ENCODE peak calls at places on chromosomes 6 and 20, in four cellular contexts. Z is pancreas, U is spleen, B is stomach. S is an unnamed sample. For H3K27me3 and H3K4me1, the result is how much of the 10 kb centered on the place peaks cover.

GRCh38 chr6:135830971-135831370 is 20.5 kb upstream of the PDE7B start:
- DNase-seq in B (no peak), Z (no peak), U (no peak), S (no peak)

GRCh38 chr6:117195728-117196127 is 69.6 kb upstream of the VGLL2 start:
- DNase-seq in U (no peak), Z (no peak), B (no peak), S (no peak)

GRCh38 chr6:169045486-169045885 is 208.2 kb downstream of the THBS2 start:
- DNase-seq in U (no peak), Z (no peak), B (no peak), S (no peak)

GRCh38 chr6:87127737-87128136 is 27.6 kb upstream of the ZNF292 start:
- DNase-seq in U (no peak), B (no peak), Z (no peak), S (no peak)

GRCh38 chr6:152170702-152171667 is 363.5 kb downstream of the ESR1 start:
- DNase-seq in U (no peak), Z (no peak), B (peak), S (no peak)

GRCh38 chr20:53914861-53915458 is 155.4 kb downstream of the BCAS1 start:
- DNase-seq in B (no peak), Z (no peak), U (no peak), S (peak)

GRCh38 chr6:113630738-113631535 is 226.2 kb upstream of the MARCKS start:
- DNase-seq in U (no peak), Z (no peak), B (no peak), S (no peak)

GRCh38 chr6:12861603-12862002 is 145.0 kb downstream of the PHACTR1 start:
- DNase-seq in B (no peak), Z (no peak), U (no peak), S (no peak)

GRCh38 chr20:32685541-32686529 is 12.1 kb upstream of the C20orf203 start:
- DNase-seq in U (no peak), B (no peak), Z (no peak), S (no peak)

GRCh38 chr6:11264100-11264499 is 31.6 kb upstream of the NEDD9 start:
- DNase-seq in U (no peak), B (no peak), Z (no peak), S (no peak)

GRCh38 chr20:19783966-19784401 is 25.9 kb downstream of the RIN2 start:
- DNase-seq in Z (no peak), U (no peak), B (peak), S (peak)

GRCh38 chr6:155324172-155324571 is 9.9 kb upstream of the TFB1M start:
- DNase-seq in B (no peak), U (no peak), Z (no peak), S (no peak)

GRCh38 chr6:97316982-97317381 is 34.0 kb upstream of the MMS22L start:
- DNase-seq in B (no peak), U (no peak), Z (no peak), S (no peak)

GRCh38 chr6:56856036-56856580 is 98.8 kb upstream of the BEND6 start:
- DNase-seq in U (no peak), Z (no peak), B (no peak), S (no peak)

GRCh38 chr6:75374913-75375530 is 90.4 kb upstream of the TMEM30A start:
- DNase-seq in Z (no peak), U (no peak), B (no peak), S (no peak)

GRCh38 chr6:43707269-43707668 is 19.7 kb upstream of the MRPS18A start:
- DNase-seq in Z (no peak), B (no peak), U (no peak), S (no peak)

GRCh38 chr20:49028684-49029083 is 17.4 kb upstream of the CSE1L start:
- DNase-seq in B (no peak), Z (no peak), U (no peak), S (no peak)

GRCh38 chr20:47524385-47524784 is 22.7 kb downstream of the NCOA3 start:
- DNase-seq in U (no peak), Z (no peak), B (no peak), S (no peak)

GRCh38 chr20:1094706-1095220 is 23.6 kb upstream of the PSMF1 start:
- DNase-seq in B (no peak), Z (no peak), U (no peak), S (no peak)

GRCh38 chr6:16725145-16725864 is 36.0 kb downstream of the ATXN1 start:
- DNase-seq in B (no peak), U (no peak), Z (no peak), S (no peak)

GRCh38 chr6:158771399-158772158 is 47.6 kb downstream of the EZR start:
- DNase-seq in U (no peak), Z (peak), B (no peak), S (no peak)

GRCh38 chr20:63361507-63362425 is 617 bp upstream of the CHRNA4 start:
- DNase-seq in Z (no peak), U (peak), B (no peak), S (no peak)
- H3K27me3 ChIP-seq in Z (under half), U (under half), B (half or more), S (half or more)

GRCh38 chr20:37526839-37527637 is 638 bp downstream of the BLCAP start:
- DNase-seq in Z (no peak), U (peak), B (peak), S (peak)

GRCh38 chr20:37526238-37526838 is 1.3 kb downstream of the BLCAP start:
- DNase-seq in U (peak), B (no peak), Z (no peak), S (peak)

GRCh38 chr20:37524859-37525708 is 2.6 kb downstream of the BLCAP start:
- DNase-seq in Z (no peak), U (peak), B (peak), S (peak)

GRCh38 chr20:37524221-37524700 is 3.2 kb downstream of the NNAT start:
- DNase-seq in Z (no peak), U (peak), B (peak), S (peak)

DNA sequence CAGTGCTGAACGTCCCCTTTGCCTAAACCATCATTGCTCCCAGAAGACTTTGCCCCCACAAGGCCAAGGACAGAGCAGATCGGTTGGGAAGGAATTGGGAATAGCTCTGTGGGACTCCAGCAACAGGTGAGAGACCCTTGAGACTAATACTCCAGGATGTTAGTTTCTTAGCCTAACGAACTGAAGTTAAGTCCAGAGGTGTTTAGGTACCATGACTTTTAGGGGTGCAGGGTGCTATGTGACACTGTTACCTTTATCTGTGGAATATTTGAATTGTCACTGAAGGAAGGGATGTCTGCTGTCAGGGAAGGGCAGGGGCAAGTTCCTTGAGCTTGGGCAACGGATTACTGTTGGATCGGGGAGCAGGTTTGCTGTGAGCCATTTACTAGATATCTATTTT is 1.9 kb downstream of the BLCAP start:
- DNase-seq in U (peak), Z (no peak), B (no peak), S (peak)
- H3K4me1 ChIP-seq in U (under half), Z (under half), B (half or more), S (under half)

GRCh38 chr20:51361258-51361657 is 181.3 kb downstream of the NFATC2 start:
- DNase-seq in U (no peak), B (no peak), Z (no peak), S (no peak)

GRCh38 chr20:51365670-51366069 is 176.8 kb downstream of the NFATC2 start:
- DNase-seq in Z (no peak), B (no peak), U (peak), S (peak)

GRCh38 chr20:51362254-51362653 is 180.3 kb downstream of the NFATC2 start:
- DNase-seq in U (peak), B (no peak), Z (no peak), S (no peak)

GRCh38 chr20:51363813-51364212 is 178.7 kb downstream of the NFATC2 start:
- DNase-seq in Z (no peak), B (no peak), U (no peak), S (no peak)

DNA sequence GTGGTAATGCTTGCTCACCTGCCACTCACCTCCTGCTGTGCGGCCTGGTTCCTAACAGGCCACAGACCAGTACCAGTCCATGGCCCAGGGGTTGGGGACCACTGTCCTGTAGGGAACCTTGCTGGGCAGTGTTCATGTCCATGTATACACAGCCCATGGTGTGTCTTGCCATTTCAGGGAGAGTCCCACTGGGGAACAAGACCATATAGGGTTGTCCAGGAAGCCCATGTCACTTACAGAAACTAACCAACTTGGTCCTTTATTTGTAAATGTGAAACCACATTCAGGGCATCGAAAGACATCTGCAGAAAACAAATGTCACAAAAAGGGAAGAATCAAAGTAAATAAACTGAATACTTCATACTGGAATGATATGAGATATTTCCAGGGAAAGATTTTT is 179.1 kb downstream of the NFATC2 start:
- DNase-seq in Z (no peak), U (peak), B (no peak), S (no peak)
- H3K27ac ChIP-seq in Z (no peak), U (no peak), B (no peak), S (peak)

GRCh38 chr6:93176070-93176469 is 243.3 kb downstream of the EPHA7 start:
- DNase-seq in U (no peak), B (no peak), Z (no peak), S (no peak)
- H3K27me3 ChIP-seq in U (under half), B (under half), Z (under half), S (under half)

GRCh38 chr6:33413601-33414120 is 2.8 kb downstream of the PHF1 start:
- DNase-seq in Z (no peak), U (peak), B (no peak), S (no peak)

GRCh38 chr6:33416386-33417126 is 1.4 kb downstream of the CUTA start:
- DNase-seq in B (no peak), Z (no peak), U (peak), S (no peak)

GRCh38 chr6:33415831-33416230 is 2.1 kb downstream of the CUTA start:
- DNase-seq in Z (no peak), B (no peak), U (peak), S (no peak)

GRCh38 chr6:33413200-33413599 is 2.4 kb downstream of the PHF1 start:
- DNase-seq in Z (no peak), U (peak), B (no peak), S (no peak)

DNA sequence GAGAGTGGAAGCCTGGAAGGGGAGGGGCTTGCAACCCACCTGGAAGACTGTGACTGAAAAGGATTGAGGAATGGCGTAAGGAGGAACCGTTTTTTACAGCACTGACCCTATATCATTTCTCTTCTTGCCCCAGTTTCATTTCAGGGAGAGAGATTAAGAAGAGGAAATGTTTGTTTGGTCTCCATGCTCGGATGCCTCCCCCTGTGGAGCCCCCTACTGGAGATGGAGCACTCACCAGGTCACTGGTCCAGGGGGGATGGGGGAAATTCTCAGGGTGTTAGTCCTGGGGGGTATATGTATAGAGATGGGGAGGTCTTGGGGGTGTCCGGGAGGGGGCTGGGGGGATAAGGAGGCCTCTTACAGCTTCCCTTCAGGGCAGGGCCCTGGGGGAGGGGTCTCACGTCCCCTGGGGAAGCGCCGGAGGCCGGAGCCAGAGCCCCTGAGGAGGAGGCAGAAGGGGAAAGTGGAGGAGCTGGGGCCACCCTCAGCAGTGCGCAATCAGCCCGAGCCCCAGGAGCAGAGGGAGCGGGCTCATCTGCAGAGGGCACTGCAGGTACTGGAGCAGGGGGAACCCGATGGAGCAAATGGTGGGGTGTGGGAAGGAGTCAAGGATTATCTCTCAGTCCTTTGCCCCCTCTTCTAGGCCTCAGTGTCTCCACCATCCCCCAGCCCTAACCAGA is 3.2 kb downstream of the CUTA start:
- DNase-seq in U (peak), B (no peak), Z (no peak), S (no peak)
- H3K4me1 ChIP-seq in U (under half), B (half or more), Z (under half), S (under half)

GRCh38 chr6:32840604-32841246 is 2.2 kb upstream of the TAP2 start:
- DNase-seq in Z (no peak), U (no peak), B (no peak), S (no peak)
- H3K27ac ChIP-seq in Z (no peak), U (peak), B (peak), S (no peak)

GRCh38 chr20:63031251-63032014 is 24.7 kb upstream of the BHLHE23 start:
- DNase-seq in B (no peak), Z (peak), U (peak), S (peak)
- H3K27me3 ChIP-seq in B (half or more), Z (under half), U (half or more), S (half or more)

GRCh38 chr6:107107791-107108190 is 7.5 kb downstream of the BEND3 start:
- DNase-seq in B (no peak), U (no peak), Z (peak), S (no peak)

GRCh38 chr6:107108201-107108890 is 7.0 kb downstream of the BEND3 start:
- DNase-seq in Z (peak), B (no peak), U (no peak), S (no peak)

GRCh38 chr6:107106165-107106564 is 9.2 kb downstream of the BEND3 start:
- DNase-seq in U (no peak), Z (peak), B (no peak), S (no peak)

GRCh38 chr6:107113460-107114212 is 1.7 kb downstream of the BEND3 start:
- DNase-seq in Z (peak), U (no peak), B (no peak), S (no peak)

GRCh38 chr6:107110200-107110599 is 5.1 kb downstream of the BEND3 start:
- DNase-seq in U (no peak), Z (no peak), B (no peak), S (no peak)
- H3K4me1 ChIP-seq in U (under half), Z (under half), B (under half), S (under half)

GRCh38 chr6:53646606-53647005 is 18.9 kb downstream of the KLHL31 start:
- DNase-seq in B (no peak), Z (no peak), U (no peak), S (no peak)
- H3K27ac ChIP-seq in B (no peak), Z (no peak), U (peak), S (no peak)